ENCODE peak calls at places on chromosomes 1 and 21, in eight cellular contexts. K, H, A, W, C, L, E and M are unnamed samples.

GRCh38 chr1:237814319-237814924 is 76.3 kb downstream of the ZP4 start:
- DNase-seq in K (no peak), H (no peak), A (peak), W (no peak), C (no peak), L (peak), E (no peak), M (no peak)

GRCh38 chr1:165152727-165153126 is 203.8 kb downstream of the LMX1A start:
- DNase-seq in K (no peak), H (no peak), A (no peak), W (no peak), C (no peak), L (no peak), E (no peak), M (no peak)

GRCh38 chr1:160711528-160712311 is at the start of gene CD48:
- DNase-seq in K (no peak), H (peak), A (no peak), W (no peak), C (no peak), L (no peak), E (no peak), M (peak)

GRCh38 chr1:103160281-103160680 is 52.0 kb upstream of the COL11A1 start:
- DNase-seq in K (no peak), H (no peak), A (no peak), W (no peak), C (peak), L (no peak), E (no peak), M (no peak)

GRCh38 chr1:179926494-179927205 is 28.0 kb upstream of the CEP350 start:
- DNase-seq in K (no peak), H (no peak), A (no peak), W (no peak), C (peak), L (peak), E (no peak), M (no peak)

GRCh38 chr1:33316601-33317000 is 4.3 kb downstream of the A3GALT2 start:
- DNase-seq in K (no peak), H (no peak), A (no peak), W (peak), C (no peak), L (no peak), E (no peak), M (no peak)

GRCh38 chr1:12405325-12406217 is 175.7 kb downstream of the VPS13D start:
- DNase-seq in K (no peak), H (no peak), A (no peak), W (no peak), C (peak), L (peak), E (peak), M (peak)

GRCh38 chr21:31597683-31598082 is 61.8 kb upstream of the SOD1 start:
- DNase-seq in K (no peak), H (no peak), A (no peak), W (no peak), C (no peak), L (no peak), E (no peak), M (no peak)

GRCh38 chr1:205983925-205984725 is 19.1 kb downstream of the RAB7B start:
- DNase-seq in K (peak), H (no peak), A (peak), W (peak), C (peak), L (peak), E (peak), M (peak)

GRCh38 chr1:229121845-229122436 is 149.0 kb upstream of the RAB4A start:
- DNase-seq in K (no peak), H (no peak), A (peak), W (no peak), C (no peak), L (no peak), E (no peak), M (no peak)

GRCh38 chr1:36522021-36522420 is 39.3 kb upstream of the CSF3R start:
- DNase-seq in K (no peak), H (no peak), A (no peak), W (no peak), C (no peak), L (no peak), E (no peak), M (no peak)

GRCh38 chr1:174913225-174913903 is 86.4 kb upstream of the CACYBP start:
- DNase-seq in K (no peak), H (no peak), A (no peak), W (no peak), C (no peak), L (no peak), E (no peak), M (no peak)

GRCh38 chr1:230632273-230632873 is 9.9 kb upstream of the COG2 start:
- DNase-seq in K (no peak), H (no peak), A (peak), W (no peak), C (peak), L (peak), E (peak), M (peak)

GRCh38 chr1:245155186-245156040 is 628 bp downstream of the KIF26B start:
- DNase-seq in K (peak), H (no peak), A (no peak), W (no peak), C (peak), L (peak), E (no peak), M (peak)

GRCh38 chr1:221575605-221576004 is 166.3 kb downstream of the DUSP10 start:
- DNase-seq in K (no peak), H (no peak), A (no peak), W (no peak), C (no peak), L (peak), E (no peak), M (no peak)

GRCh38 chr1:112594208-112594876 is 24.6 kb downstream of the ST7L start:
- DNase-seq in K (no peak), H (no peak), A (no peak), W (no peak), C (no peak), L (no peak), E (no peak), M (no peak)

GRCh38 chr1:62962794-62963776 is 179.2 kb downstream of the ATG4C start:
- DNase-seq in K (peak), H (no peak), A (peak), W (peak), C (peak), L (peak), E (peak), M (no peak)

GRCh38 chr1:179124866-179125265 is 43.0 kb downstream of the TOR3A start:
- DNase-seq in K (no peak), H (no peak), A (no peak), W (no peak), C (peak), L (no peak), E (no peak), M (no peak)

GRCh38 chr1:156346636-156347035 is 8.3 kb downstream of the TSACC start:
- DNase-seq in K (no peak), H (no peak), A (no peak), W (no peak), C (peak), L (peak), E (no peak), M (no peak)

GRCh38 chr1:166839600-166840308 is 479 bp downstream of the POGK start:
- DNase-seq in K (peak), H (peak), A (peak), W (peak), C (peak), L (peak), E (peak), M (peak)

GRCh38 chr21:36713746-36714145 is 14.8 kb downstream of the SIM2 start:
- DNase-seq in K (no peak), H (no peak), A (no peak), W (no peak), C (no peak), L (no peak), E (no peak), M (no peak)

GRCh38 chr1:2343023-2343935 is 48.1 kb downstream of the MORN1 start:
- DNase-seq in K (no peak), H (no peak), A (no peak), W (peak), C (no peak), L (no peak), E (no peak), M (no peak)

GRCh38 chr1:156860639-156861423 is at the start of gene NTRK1:
- DNase-seq in K (no peak), H (peak), A (peak), W (peak), C (peak), L (peak), E (peak), M (peak)

GRCh38 chr1:102550729-102551384 is 554.1 kb upstream of the OLFM3 start:
- DNase-seq in K (no peak), H (no peak), A (no peak), W (no peak), C (peak), L (peak), E (no peak), M (no peak)

GRCh38 chr1:109214695-109215623 is 1.2 kb downstream of the SARS1 start:
- DNase-seq in K (peak), H (peak), A (peak), W (no peak), C (peak), L (peak), E (peak), M (peak)

GRCh38 chr1:27395441-27396195 is 3.2 kb downstream of the GPR3 start:
- DNase-seq in K (peak), H (peak), A (peak), W (peak), C (peak), L (peak), E (peak), M (peak)

GRCh38 chr1:242206994-242207393 is 208.1 kb upstream of the MAP1LC3C start:
- DNase-seq in K (no peak), H (no peak), A (no peak), W (no peak), C (no peak), L (no peak), E (no peak), M (no peak)